ENCODE peak calls at places on chromosomes 3 and 15, in ten cellular contexts. K is mesendoderm; Q is CD8-positive, alpha-beta T cell; L is stomach; I is neural progenitor cell; R is kidney; H is IMR-90; S is adrenal gland; A is left ventricle myocardium inferior; U is K562. B is an unnamed sample.

GRCh38 chr15:71434774-71435173 is 319.5 kb downstream of the THSD4 start:
- DNase-seq in R (no peak), Q (no peak), K (no peak), A (no peak), I (no peak), S (no peak), U (no peak), H (no peak), L (no peak), B (no peak)

GRCh38 chr15:55846108-55846707 is 103.3 kb upstream of the PRTG start:
- DNase-seq in A (no peak), I (peak; percentile 76), R (no peak), S (peak; percentile 43), K (peak; percentile 90), H (peak; percentile 88), L (no peak), U (peak; percentile 70), Q (no peak), B (peak; percentile 11)

GRCh38 chr3:71048948-71049347 is 534.6 kb downstream of the FOXP1 start:
- DNase-seq in L (peak; percentile 41), U (no peak), R (no peak), I (no peak), S (no peak), K (peak; percentile 47), H (no peak), Q (no peak), A (no peak), B (no peak)

GRCh38 chr15:52567886-52568568 is 803 bp downstream of the ARPP19 start:
- DNase-seq in A (no peak), K (no peak), H (peak; percentile 24), S (peak; percentile 43), R (peak; percentile 76), Q (peak; percentile 7), U (peak; percentile 30), I (no peak), L (peak; percentile 48), B (peak; percentile 4)

GRCh38 chr3:127820871-127821853 is 1.2 kb downstream of the MGLL start:
- DNase-seq in H (peak; percentile 56), K (no peak), R (no peak), S (no peak), U (peak; percentile 23), L (peak; percentile 38), A (peak; percentile 42), I (no peak), Q (no peak), B (no peak)

GRCh38 chr15:78944669-78945407 is at the start of gene CTSH:
- DNase-seq in A (peak; percentile 83), S (peak; percentile 85), K (peak; percentile 94), H (peak; percentile 17), R (peak; percentile 95), L (peak; percentile 95), I (peak; percentile 91), U (peak; percentile 98), Q (peak; percentile 34), B (peak; percentile 79)

GRCh38 chr3:113117511-113118302 is 93.7 kb upstream of the BOC start:
- DNase-seq in S (no peak), U (no peak), A (no peak), R (no peak), K (no peak), Q (no peak), L (no peak), H (peak; percentile 90), I (no peak), B (no peak)

GRCh38 chr3:187669675-187670504 is at the start of gene SST:
- DNase-seq in U (no peak), A (no peak), R (peak; percentile 67), Q (no peak), H (peak; percentile 47), K (peak; percentile 88), S (peak; percentile 38), L (peak; percentile 47), I (peak; percentile 92), B (no peak)

GRCh38 chr15:92294759-92295158 is 98.9 kb upstream of the ST8SIA2 start:
- DNase-seq in K (no peak), I (no peak), U (no peak), A (no peak), Q (no peak), R (no peak), H (no peak), L (no peak), S (no peak), B (no peak)

GRCh38 chr3:140552898-140553297 is 125.0 kb upstream of the TRIM42 start:
- DNase-seq in R (no peak), A (no peak), Q (no peak), I (no peak), L (no peak), U (no peak), H (no peak), S (no peak), K (peak; percentile 4), B (no peak)

GRCh38 chr15:28989239-28989830 is 103.6 kb downstream of the APBA2 start:
- DNase-seq in K (peak; percentile 72), R (no peak), S (no peak), H (peak; percentile 21), U (peak; percentile 48), Q (no peak), I (peak; percentile 75), A (no peak), L (no peak), B (no peak)

GRCh38 chr15:36177590-36178281 is 401.7 kb upstream of the CDIN1 start:
- DNase-seq in S (no peak), K (no peak), A (no peak), H (peak; percentile 43), L (no peak), Q (no peak), U (no peak), R (no peak), I (no peak), B (no peak)

GRCh38 chr3:133930341-133930933 is 34.8 kb upstream of the RAB6B start:
- DNase-seq in A (no peak), Q (no peak), H (peak; percentile 81), U (peak; percentile 36), R (no peak), S (no peak), K (peak; percentile 82), L (no peak), I (peak; percentile 81), B (no peak)

GRCh38 chr3:183508818-183509217 is 46.7 kb downstream of the KLHL6 start:
- DNase-seq in H (no peak), L (no peak), I (no peak), Q (no peak), A (no peak), K (no peak), R (no peak), U (no peak), S (no peak), B (no peak)

DNA sequence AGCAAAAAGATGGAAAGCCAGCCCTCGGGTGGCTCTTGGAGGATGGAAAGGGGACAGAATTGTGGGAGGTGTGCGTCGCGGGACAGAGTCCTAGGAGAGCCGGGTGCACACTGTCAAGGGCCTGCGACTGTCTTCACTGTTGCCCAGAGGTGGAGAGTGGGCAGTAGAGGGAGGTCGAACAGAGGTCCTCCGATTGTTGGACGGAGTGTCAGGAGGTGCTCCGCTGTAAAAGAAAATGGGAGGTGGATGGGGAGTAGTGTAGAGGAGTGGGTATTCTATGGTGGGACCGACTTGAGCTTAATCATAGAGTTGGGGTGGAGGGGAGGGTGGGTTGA is 43.3 kb downstream of the EPHB3 start:
- DNase-seq in A (no peak), I (no peak), L (no peak), S (no peak), U (no peak), K (no peak), R (no peak), H (no peak), Q (no peak), B (no peak)
- H3K4me1 ChIP-seq in A (peaks cover 30% of the 10 kb centered on the region), I (peaks cover 35% of the 10 kb centered on the region), L (peaks cover 40% of the 10 kb centered on the region), S (peaks cover 34% of the 10 kb centered on the region), U (peaks cover 10% of the 10 kb centered on the region), K (peaks cover 18% of the 10 kb centered on the region), R (no peaks in the 10 kb centered on the region), H (no peaks in the 10 kb centered on the region), Q (peaks cover 39% of the 10 kb centered on the region), B (peaks cover 20% of the 10 kb centered on the region)

DNA sequence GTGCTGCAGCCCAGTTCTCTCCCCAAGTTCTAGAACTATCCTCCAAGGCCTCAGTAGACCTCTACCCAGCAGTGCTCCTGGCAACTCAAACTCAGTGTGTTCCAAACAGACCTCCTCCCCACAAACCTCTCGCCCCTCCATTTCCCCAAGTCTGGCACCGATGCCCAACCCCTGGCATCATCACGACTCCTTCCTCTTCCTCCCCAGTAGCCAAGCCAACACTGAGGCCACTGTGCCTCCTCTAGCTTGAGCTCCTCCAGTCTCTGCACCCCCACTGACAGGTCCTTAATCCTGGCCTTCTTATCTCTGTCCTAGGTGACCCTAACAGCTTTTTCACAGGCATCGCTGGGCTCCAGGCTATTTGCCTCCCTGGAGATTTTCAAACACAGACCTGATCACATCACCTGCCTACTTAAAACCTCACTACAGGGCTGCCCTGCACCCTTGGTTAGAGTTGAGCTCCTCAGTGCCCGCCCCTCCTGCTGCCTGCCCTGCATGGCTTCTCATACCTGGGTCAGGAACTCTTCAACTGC is 6.8 kb downstream of the ARPIN start:
- DNase-seq in Q (no peak), S (no peak), R (no peak), K (no peak), L (no peak), U (no peak), I (no peak), A (no peak), H (no peak), B (no peak)
- H3K36me3 ChIP-seq in Q (no peaks in the 10 kb centered on the region), S (no peaks in the 10 kb centered on the region), R (peaks cover 17% of the 10 kb centered on the region), K (no peaks in the 10 kb centered on the region), L (peaks cover 92% of the 10 kb centered on the region), U (no peaks in the 10 kb centered on the region), I (no peaks in the 10 kb centered on the region), A (peaks cover 50% of the 10 kb centered on the region), H (peaks cover 32% of the 10 kb centered on the region), B (no peaks in the 10 kb centered on the region)

GRCh38 chr3:12186515-12187286 is 28.0 kb upstream of the TIMP4 start:
- DNase-seq in I (no peak), K (no peak), U (no peak), L (no peak), Q (no peak), H (no peak), A (no peak), S (no peak), R (no peak), B (no peak)
- H3K27ac ChIP-seq in I (no peak overlapping the region), K (no peak overlapping the region), U (no peak overlapping the region), L (peak overlapping the region; percentile 69), Q (no peak overlapping the region), H (peak overlapping the region; percentile 13), A (peak overlapping the region; percentile 27), S (no peak overlapping the region), R (no peak overlapping the region), B (no peak overlapping the region)

DNA sequence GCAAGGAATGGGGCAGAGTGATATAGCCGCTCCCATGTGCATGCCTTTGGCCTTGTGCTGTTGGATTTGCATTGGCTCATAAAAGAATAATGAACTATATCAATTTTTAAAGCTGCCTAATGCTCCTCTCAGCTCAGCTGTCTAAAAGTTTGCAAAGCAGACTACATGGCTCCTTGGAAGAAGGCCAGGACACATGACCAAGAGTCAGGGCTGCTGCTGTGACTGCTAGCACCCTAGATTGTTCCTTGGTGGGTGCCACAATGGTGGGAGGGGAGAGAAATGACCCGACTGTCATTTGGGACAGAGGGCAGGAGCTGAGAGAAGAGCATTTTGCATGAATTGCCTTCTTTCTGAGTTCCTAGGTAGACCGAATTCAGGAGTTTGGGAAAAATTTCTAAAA is 307.9 kb downstream of the PDCD6IP start:
- DNase-seq in A (no peak), I (no peak), U (no peak), H (no peak), S (no peak), R (no peak), K (no peak), Q (no peak), L (no peak), B (no peak)
- H3K4me1 ChIP-seq in A (no peaks in the 10 kb centered on the region), I (no peaks in the 10 kb centered on the region), U (no peaks in the 10 kb centered on the region), H (no peaks in the 10 kb centered on the region), S (no peaks in the 10 kb centered on the region), R (no peaks in the 10 kb centered on the region), K (no peaks in the 10 kb centered on the region), Q (no peaks in the 10 kb centered on the region), L (no peaks in the 10 kb centered on the region), B (no peaks in the 10 kb centered on the region)

B was measured in effector memory CD4-positive, alpha-beta T cell.